ENCODE peak calls at places on chromosomes 11 and 22, in four cellular contexts. J, V, D and Y are unnamed samples.

GRCh38 chr11:114060402-114061052 is 1.0 kb downstream of the ZBTB16 start:
- DNase-seq in V (no peak), D (peak; percentile 26), J (no peak), Y (peak; percentile 68)

GRCh38 chr22:22884010-22884887 is 3.4 kb upstream of the IGLL5 start:
- DNase-seq in V (no peak), D (peak; percentile 66), J (no peak), Y (peak; percentile 61)

GRCh38 chr11:114135737-114136151 is 76.2 kb downstream of the ZBTB16 start:
- DNase-seq in V (no peak), J (peak; percentile 14), D (no peak), Y (no peak)

GRCh38 chr11:45107051-45107450 is 39.4 kb upstream of the PRDM11 start:
- DNase-seq in J (no peak), D (no peak), V (no peak), Y (no peak)

GRCh38 chr22:50190182-50190951 is 4.7 kb downstream of the TRABD start:
- DNase-seq in V (no peak), J (no peak), D (peak; percentile 80), Y (peak; percentile 87)

GRCh38 chr11:134067486-134067885 is 1.4 kb upstream of the JAM3 start:
- DNase-seq in D (no peak), J (no peak), V (no peak), Y (no peak)

GRCh38 chr11:128956401-128957203 is 13.9 kb upstream of the TP53AIP1 start:
- DNase-seq in J (peak; percentile 24), V (no peak), D (peak; percentile 20), Y (no peak)

GRCh38 chr11:99019676-99020075 is 1.1 kb upstream of the CNTN5 start:
- DNase-seq in V (no peak), D (no peak), J (no peak), Y (no peak)

GRCh38 chr22:25100972-25101371 is 98.7 kb upstream of the CRYBB3 start:
- DNase-seq in D (no peak), V (no peak), J (no peak), Y (no peak)